ENCODE peak calls at places on chromosomes 1 and 21, in eight cellular contexts. One of them, this sample, is unnamed.

GRCh38 chr1:246032111-246032551 is 474.9 kb downstream of the SMYD3 start:
- DNase-seq in K562: no peak
- DNase-seq in A549: no peak
- DNase-seq in HepG2: peak
- DNase-seq in GM23338: no peak
- DNase-seq in HCT116: no peak
- DNase-seq in SK-N-SH: peak
- DNase-seq in HL-60: no peak
- DNase-seq in this sample: no peak

GRCh38 chr1:202343652-202344349 is 2.1 kb upstream of the UBE2T start:
- DNase-seq in K562: peak
- DNase-seq in A549: peak
- DNase-seq in HepG2: peak
- DNase-seq in GM23338: peak
- DNase-seq in HCT116: peak
- DNase-seq in SK-N-SH: peak
- DNase-seq in HL-60: no peak
- DNase-seq in this sample: no peak

GRCh38 chr1:100347009-100347966 is 5.0 kb upstream of the CDC14A start:
- DNase-seq in K562: peak
- DNase-seq in A549: no peak
- DNase-seq in HepG2: no peak
- DNase-seq in GM23338: no peak
- DNase-seq in HCT116: no peak
- DNase-seq in SK-N-SH: no peak
- DNase-seq in HL-60: no peak
- DNase-seq in this sample: no peak

GRCh38 chr21:42406846-42407245 is 3.1 kb downstream of the UBASH3A start:
- DNase-seq in K562: no peak
- DNase-seq in A549: no peak
- DNase-seq in HepG2: no peak
- DNase-seq in GM23338: no peak
- DNase-seq in HCT116: no peak
- DNase-seq in SK-N-SH: no peak
- DNase-seq in HL-60: no peak
- DNase-seq in this sample: no peak

GRCh38 chr1:204089044-204089751 is 16.3 kb downstream of the SOX13 start:
- DNase-seq in K562: no peak
- DNase-seq in A549: no peak
- DNase-seq in HepG2: no peak
- DNase-seq in GM23338: no peak
- DNase-seq in HCT116: no peak
- DNase-seq in SK-N-SH: no peak
- DNase-seq in HL-60: no peak
- DNase-seq in this sample: no peak

GRCh38 chr1:245995474-245995873 is 511.6 kb downstream of the SMYD3 start:
- DNase-seq in K562: no peak
- DNase-seq in A549: no peak
- DNase-seq in HepG2: no peak
- DNase-seq in GM23338: no peak
- DNase-seq in HCT116: no peak
- DNase-seq in SK-N-SH: peak
- DNase-seq in HL-60: no peak
- DNase-seq in this sample: no peak

GRCh38 chr1:202085682-202086373 is 36.9 kb upstream of the GPR37L1 start:
- DNase-seq in K562: peak
- DNase-seq in A549: peak
- DNase-seq in HepG2: peak
- DNase-seq in GM23338: peak
- DNase-seq in HCT116: no peak
- DNase-seq in SK-N-SH: no peak
- DNase-seq in HL-60: no peak
- DNase-seq in this sample: no peak

GRCh38 chr21:28337319-28337718 is 655.4 kb downstream of the LTN1 start:
- DNase-seq in K562: no peak
- DNase-seq in A549: peak
- DNase-seq in HepG2: peak
- DNase-seq in GM23338: peak
- DNase-seq in HCT116: no peak
- DNase-seq in SK-N-SH: peak
- DNase-seq in HL-60: no peak
- DNase-seq in this sample: no peak

GRCh38 chr1:4724695-4725250 is 70.4 kb downstream of the AJAP1 start:
- DNase-seq in K562: no peak
- DNase-seq in A549: no peak
- DNase-seq in HepG2: no peak
- DNase-seq in GM23338: no peak
- DNase-seq in HCT116: no peak
- DNase-seq in SK-N-SH: no peak
- DNase-seq in HL-60: no peak
- DNase-seq in this sample: no peak

GRCh38 chr1:54254055-54254454 is 54.1 kb downstream of the MRPL37 start:
- DNase-seq in K562: no peak
- DNase-seq in A549: no peak
- DNase-seq in HepG2: no peak
- DNase-seq in GM23338: no peak
- DNase-seq in HCT116: no peak
- DNase-seq in SK-N-SH: no peak
- DNase-seq in HL-60: no peak
- DNase-seq in this sample: no peak

GRCh38 chr1:198936371-198937083 is 297.7 kb downstream of the PTPRC start:
- DNase-seq in K562: no peak
- DNase-seq in A549: no peak
- DNase-seq in HepG2: no peak
- DNase-seq in GM23338: no peak
- DNase-seq in HCT116: no peak
- DNase-seq in SK-N-SH: no peak
- DNase-seq in HL-60: no peak
- DNase-seq in this sample: no peak

GRCh38 chr21:45592208-45592619 is 50.0 kb upstream of the SLC19A1 start:
- DNase-seq in K562: peak
- DNase-seq in A549: no peak
- DNase-seq in HepG2: no peak
- DNase-seq in GM23338: no peak
- DNase-seq in HCT116: no peak
- DNase-seq in SK-N-SH: no peak
- DNase-seq in HL-60: no peak
- DNase-seq in this sample: no peak

GRCh38 chr1:175715791-175716190 is 27.6 kb downstream of the TNR start:
- DNase-seq in K562: no peak
- DNase-seq in A549: no peak
- DNase-seq in HepG2: no peak
- DNase-seq in GM23338: no peak
- DNase-seq in HCT116: no peak
- DNase-seq in SK-N-SH: no peak
- DNase-seq in HL-60: no peak
- DNase-seq in this sample: no peak

GRCh38 chr1:82795503-82796149 is 994.9 kb downstream of the ADGRL2 start:
- DNase-seq in K562: no peak
- DNase-seq in A549: no peak
- DNase-seq in HepG2: no peak
- DNase-seq in GM23338: peak
- DNase-seq in HCT116: no peak
- DNase-seq in SK-N-SH: no peak
- DNase-seq in HL-60: no peak
- DNase-seq in this sample: no peak

GRCh38 chr1:214386333-214386732 is 105.4 kb downstream of the SMYD2 start:
- DNase-seq in K562: no peak
- DNase-seq in A549: no peak
- DNase-seq in HepG2: no peak
- DNase-seq in GM23338: no peak
- DNase-seq in HCT116: no peak
- DNase-seq in SK-N-SH: no peak
- DNase-seq in HL-60: no peak
- DNase-seq in this sample: no peak

GRCh38 chr1:3038571-3039181 is 17.4 kb downstream of the ACTRT2 start:
- DNase-seq in K562: no peak
- DNase-seq in A549: no peak
- DNase-seq in HepG2: no peak
- DNase-seq in GM23338: no peak
- DNase-seq in HCT116: no peak
- DNase-seq in SK-N-SH: no peak
- DNase-seq in HL-60: no peak
- DNase-seq in this sample: no peak

GRCh38 chr1:114509596-114510234 is 1.3 kb downstream of the TRIM33 start:
- DNase-seq in K562: no peak
- DNase-seq in A549: no peak
- DNase-seq in HepG2: no peak
- DNase-seq in GM23338: no peak
- DNase-seq in HCT116: no peak
- DNase-seq in SK-N-SH: no peak
- DNase-seq in HL-60: no peak
- DNase-seq in this sample: no peak

GRCh38 chr1:17798799-17799382 is 43.8 kb downstream of the ACTL8 start:
- DNase-seq in K562: no peak
- DNase-seq in A549: no peak
- DNase-seq in HepG2: no peak
- DNase-seq in GM23338: no peak
- DNase-seq in HCT116: no peak
- DNase-seq in SK-N-SH: no peak
- DNase-seq in HL-60: no peak
- DNase-seq in this sample: no peak

GRCh38 chr1:227914801-227915563 is 32.8 kb downstream of the WNT9A start:
- DNase-seq in K562: no peak
- DNase-seq in A549: no peak
- DNase-seq in HepG2: no peak
- DNase-seq in GM23338: no peak
- DNase-seq in HCT116: no peak
- DNase-seq in SK-N-SH: no peak
- DNase-seq in HL-60: no peak
- DNase-seq in this sample: no peak

GRCh38 chr1:53025034-53025777 is 36.8 kb upstream of the PODN start:
- DNase-seq in K562: no peak
- DNase-seq in A549: peak
- DNase-seq in HepG2: peak
- DNase-seq in GM23338: no peak
- DNase-seq in HCT116: no peak
- DNase-seq in SK-N-SH: no peak
- DNase-seq in HL-60: peak
- DNase-seq in this sample: no peak

GRCh38 chr1:178653091-178653490 is 72.0 kb upstream of the RALGPS2 start:
- DNase-seq in K562: no peak
- DNase-seq in A549: peak
- DNase-seq in HepG2: no peak
- DNase-seq in GM23338: no peak
- DNase-seq in HCT116: peak
- DNase-seq in SK-N-SH: no peak
- DNase-seq in HL-60: no peak
- DNase-seq in this sample: peak

GRCh38 chr1:77605246-77606026 is 77.0 kb downstream of the ZZZ3 start:
- DNase-seq in K562: no peak
- DNase-seq in A549: no peak
- DNase-seq in HepG2: no peak
- DNase-seq in GM23338: no peak
- DNase-seq in HCT116: no peak
- DNase-seq in SK-N-SH: no peak
- DNase-seq in HL-60: peak
- DNase-seq in this sample: no peak

GRCh38 chr21:38505654-38506523 is 7.6 kb upstream of the ERG start:
- DNase-seq in K562: peak
- DNase-seq in A549: peak
- DNase-seq in HepG2: peak
- DNase-seq in GM23338: peak
- DNase-seq in HCT116: peak
- DNase-seq in SK-N-SH: peak
- DNase-seq in HL-60: peak
- DNase-seq in this sample: peak
- TF ChIP-seq REST in K562: no peak
- TF ChIP-seq REST in A549: no peak
- TF ChIP-seq REST in HepG2: no peak
- TF ChIP-seq REST in GM23338: no peak
- TF ChIP-seq REST in HCT116: no peak
- TF ChIP-seq REST in SK-N-SH: no peak
- TF ChIP-seq REST in HL-60: no peak
- TF ChIP-seq REST in this sample: no peak

GRCh38 chr1:236451796-236452373 is 57.8 kb downstream of the EDARADD start:
- DNase-seq in K562: peak
- DNase-seq in A549: peak
- DNase-seq in HepG2: peak
- DNase-seq in GM23338: peak
- DNase-seq in HCT116: peak
- DNase-seq in SK-N-SH: peak
- DNase-seq in HL-60: peak
- DNase-seq in this sample: no peak
- TF ChIP-seq REST in K562: no peak
- TF ChIP-seq REST in A549: no peak
- TF ChIP-seq REST in HepG2: no peak
- TF ChIP-seq REST in GM23338: no peak
- TF ChIP-seq REST in HCT116: no peak
- TF ChIP-seq REST in SK-N-SH: no peak
- TF ChIP-seq REST in HL-60: no peak
- TF ChIP-seq REST in this sample: no peak

DNA sequence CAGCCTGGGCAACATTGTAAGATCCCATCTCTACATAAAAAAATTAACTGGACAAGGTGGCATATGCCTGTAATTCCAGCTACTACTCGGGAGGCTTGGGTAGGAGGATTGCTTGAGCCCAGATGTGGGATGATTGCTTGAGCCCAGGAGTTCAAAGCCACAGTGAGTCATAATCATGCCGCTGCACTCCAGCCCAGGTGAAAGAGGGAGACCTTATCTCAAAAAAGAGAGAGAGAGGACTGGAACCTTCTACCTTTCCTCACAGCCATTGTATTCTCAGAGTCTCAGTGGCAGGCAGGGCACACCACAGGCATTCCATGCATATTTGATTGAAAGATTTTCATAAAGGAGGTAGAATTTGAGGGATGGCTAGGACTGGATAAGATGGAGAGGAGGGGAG is 78.4 kb downstream of the KIF14 start:
- DNase-seq in K562: no peak
- DNase-seq in A549: no peak
- DNase-seq in HepG2: no peak
- DNase-seq in GM23338: no peak
- DNase-seq in HCT116: no peak
- DNase-seq in SK-N-SH: no peak
- DNase-seq in HL-60: no peak
- DNase-seq in this sample: no peak
- TF ChIP-seq REST in K562: no peak
- TF ChIP-seq REST in A549: no peak
- TF ChIP-seq REST in HepG2: no peak
- TF ChIP-seq REST in GM23338: no peak
- TF ChIP-seq REST in HCT116: no peak
- TF ChIP-seq REST in SK-N-SH: no peak
- TF ChIP-seq REST in HL-60: no peak
- TF ChIP-seq REST in this sample: no peak

DNA sequence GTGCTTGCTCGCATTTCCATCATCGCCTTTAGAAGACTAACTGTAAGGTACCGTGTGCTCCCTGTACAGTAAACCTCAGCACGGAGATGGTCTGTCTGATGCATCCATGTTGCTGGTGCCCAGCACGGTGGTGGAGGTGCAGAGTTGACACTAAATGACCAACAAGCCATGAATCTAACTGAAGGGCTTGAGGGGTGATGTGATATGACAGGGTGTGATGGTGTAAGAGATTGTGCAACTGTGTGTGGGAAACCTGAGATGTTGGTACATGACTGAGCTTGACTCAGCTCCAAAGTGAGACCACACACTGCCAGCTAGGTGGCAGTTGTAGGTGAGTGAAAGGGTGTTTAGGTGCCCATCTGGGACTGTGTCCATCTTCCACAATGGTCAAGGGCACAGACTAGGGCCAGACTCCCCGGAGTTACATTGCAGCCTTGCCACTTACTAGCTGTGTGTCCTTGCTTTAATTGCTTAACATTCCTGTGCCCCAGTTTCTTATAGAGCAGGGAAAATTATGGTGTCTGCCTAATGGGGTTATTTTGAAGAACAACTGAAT is 21.4 kb downstream of the SLC2A1 start:
- DNase-seq in K562: no peak
- DNase-seq in A549: peak
- DNase-seq in HepG2: peak
- DNase-seq in GM23338: no peak
- DNase-seq in HCT116: no peak
- DNase-seq in SK-N-SH: no peak
- DNase-seq in HL-60: peak
- DNase-seq in this sample: no peak
- TF ChIP-seq REST in K562: no peak
- TF ChIP-seq REST in A549: no peak
- TF ChIP-seq REST in HepG2: no peak
- TF ChIP-seq REST in GM23338: no peak
- TF ChIP-seq REST in HCT116: no peak
- TF ChIP-seq REST in SK-N-SH: no peak
- TF ChIP-seq REST in HL-60: no peak
- TF ChIP-seq REST in this sample: no peak

This sample was measured in Panc1.